ENCODE peak calls at places on chromosomes 6 and 20, in seven cellular contexts. U is H9, X is trophoblast cell, B is mesendoderm, G is IMR-90, C is H1, R is neuronal stem cell. H is an unnamed sample.

GRCh38 chr20:528923-529594 is 14.5 kb downstream of the CSNK2A1 start:
- DNase-seq in X (peak; percentile 79), C (no peak), B (peak; percentile 18), G (peak; percentile 93), U (no peak), R (no peak), H (peak; percentile 82)

GRCh38 chr6:83226517-83226916 is 33.4 kb downstream of the RWDD2A start:
- DNase-seq in C (no peak), X (no peak), B (no peak), R (no peak), U (no peak), G (peak; percentile 39), H (no peak)

GRCh38 chr20:5342031-5342430 is 25.3 kb upstream of the PROKR2 start:
- DNase-seq in U (no peak), G (no peak), B (no peak), C (no peak), R (no peak), X (no peak), H (peak; percentile 10)

GRCh38 chr6:135665935-135666334 is 168.4 kb upstream of the AHI1 start:
- DNase-seq in X (no peak), G (no peak), C (no peak), B (no peak), R (no peak), U (no peak), H (no peak)

GRCh38 chr6:32855467-32856174 is 1.6 kb downstream of the PSMB9 start:
- DNase-seq in X (peak; percentile 72), C (no peak), U (no peak), R (no peak), B (no peak), G (no peak), H (peak; percentile 28)

GRCh38 chr6:4607026-4607704 is 169.0 kb upstream of the CDYL start:
- DNase-seq in C (no peak), X (peak; percentile 91), R (no peak), G (peak; percentile 89), U (no peak), B (no peak), H (peak; percentile 87)

GRCh38 chr20:63794614-63795013 is 36.5 kb downstream of the ZBTB46 start:
- DNase-seq in B (no peak), U (no peak), C (no peak), R (no peak), X (no peak), G (no peak), H (no peak)

GRCh38 chr20:24950128-24950835 is 1.2 kb downstream of the CST7 start:
- DNase-seq in B (no peak), X (no peak), U (peak; percentile 22), C (peak; percentile 43), G (no peak), R (no peak), H (no peak)

GRCh38 chr6:124961784-124962611 is at the start of gene RNF217:
- DNase-seq in U (peak; percentile 49), R (peak; percentile 45), X (peak; percentile 40), C (peak; percentile 77), B (peak; percentile 72), G (peak; percentile 76), H (peak; percentile 67)

GRCh38 chr20:46333136-46333991 is 25.1 kb upstream of the CDH22 start:
- DNase-seq in X (no peak), R (no peak), G (no peak), U (no peak), C (no peak), B (no peak), H (no peak)

GRCh38 chr6:166826264-166826663 is 130.1 kb downstream of the RNASET2 start:
- DNase-seq in R (no peak), X (peak; percentile 36), G (no peak), U (no peak), B (no peak), C (no peak), H (no peak)

GRCh38 chr6:43383021-43383667 is 13.7 kb upstream of the ZNF318 start:
- DNase-seq in B (no peak), U (no peak), C (no peak), X (no peak), R (no peak), G (peak; percentile 84), H (no peak)

GRCh38 chr6:16955899-16956298 is 146.0 kb upstream of the STMND1 start:
- DNase-seq in B (no peak), R (no peak), G (no peak), U (no peak), X (no peak), C (no peak), H (no peak)

GRCh38 chr6:45212976-45213375 is 115.2 kb upstream of the RUNX2 start:
- DNase-seq in R (no peak), G (no peak), B (peak; percentile 65), C (no peak), U (no peak), X (no peak), H (no peak)

GRCh38 chr6:12060780-12061619 is 48.9 kb downstream of the HIVEP1 start:
- DNase-seq in C (no peak), B (peak; percentile 94), X (peak; percentile 29), G (peak; percentile 51), U (peak; percentile 88), R (peak; percentile 39), H (peak; percentile 79)

GRCh38 chr6:81831274-81831673 is 78.8 kb upstream of the TENT5A start:
- DNase-seq in X (no peak), G (no peak), C (no peak), B (no peak), U (no peak), R (no peak), H (no peak)

GRCh38 chr6:109345986-109346385 is 36.3 kb downstream of the CD164 start:
- DNase-seq in X (no peak), G (no peak), C (no peak), B (no peak), U (no peak), R (no peak), H (no peak)

GRCh38 chr6:33592595-33593413 is 12.7 kb upstream of the BAK1 start:
- DNase-seq in X (peak; percentile 56), B (peak; percentile 83), R (no peak), U (peak; percentile 92), G (no peak), C (peak; percentile 87), H (no peak)

DNA sequence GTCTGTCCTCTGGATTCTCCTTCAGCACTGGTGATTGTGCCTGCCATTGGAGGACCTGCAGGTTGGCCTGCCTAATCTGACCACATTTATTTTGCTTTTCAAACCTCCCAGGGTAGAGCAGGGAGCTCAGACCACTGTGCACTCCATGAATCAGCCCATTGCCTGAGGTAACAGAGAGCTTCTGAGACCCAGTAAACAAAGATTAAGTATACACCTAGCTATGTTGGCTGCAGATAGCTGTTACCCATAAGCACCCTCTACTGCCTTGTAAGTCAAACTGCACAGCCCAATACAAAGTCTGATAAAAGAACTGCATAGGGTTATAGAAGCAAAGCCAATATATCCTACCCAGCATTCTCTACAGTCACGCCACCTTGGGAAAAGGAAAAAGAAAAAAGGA is 338.7 kb downstream of the HTR1B start:
- DNase-seq in R (no peak), C (no peak), G (peak; percentile 51), X (peak; percentile 26), U (no peak), B (peak; percentile 45), H (peak; percentile 50)
- H2AK5ac ChIP-seq in R (no peak overlapping the region), C (no peak overlapping the region), G (no peak overlapping the region), X (no peak overlapping the region), U (no peak overlapping the region), B (no peak overlapping the region), H (no peak overlapping the region)

GRCh38 chr6:51167468-51167867 is 348.8 kb downstream of the TFAP2B start:
- DNase-seq in U (no peak), X (no peak), C (no peak), G (no peak), R (no peak), B (peak; percentile 43), H (no peak)
- H2BK120ac ChIP-seq in U (no peak overlapping the region), X (no peak overlapping the region), C (no peak overlapping the region), G (no peak overlapping the region), R (no peak overlapping the region), B (no peak overlapping the region), H (no peak overlapping the region)

DNA sequence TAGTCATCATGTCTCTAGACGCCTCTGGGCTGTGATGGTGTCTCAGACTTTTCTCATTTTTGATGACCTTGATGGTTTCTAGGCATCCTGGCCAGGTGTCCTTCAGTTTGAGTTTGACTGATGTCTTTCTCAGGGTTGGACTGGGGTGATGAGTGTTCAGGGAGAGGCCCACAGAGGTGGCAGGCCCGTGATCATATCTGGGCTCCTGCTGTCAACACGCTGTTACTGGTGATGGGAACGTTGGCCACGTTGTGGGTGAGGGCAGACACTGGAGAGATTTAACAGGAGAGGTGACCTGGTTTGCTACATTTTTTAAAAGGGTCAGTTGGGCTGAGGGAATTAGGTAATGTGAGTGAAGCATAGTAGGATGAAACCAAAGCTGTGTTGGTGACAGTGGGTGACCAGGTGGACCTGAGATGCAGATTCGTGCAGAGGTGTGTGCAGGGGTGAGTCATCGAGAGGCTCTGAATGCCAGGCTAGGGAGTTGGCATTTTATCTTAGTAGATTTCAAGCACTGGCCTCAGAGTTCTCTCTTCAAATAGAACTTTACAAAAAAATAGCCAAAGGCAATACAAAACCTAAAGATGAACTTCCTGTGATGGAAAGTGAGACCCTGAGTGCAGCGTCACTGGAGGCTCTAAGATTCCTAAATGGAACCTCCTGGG is 174.1 kb downstream of the CDH26 start:
- DNase-seq in G (no peak), C (no peak), B (no peak), X (no peak), R (no peak), U (no peak), H (no peak)
- H3K4ac ChIP-seq in G (no peak overlapping the region), C (no peak overlapping the region), B (no peak overlapping the region), X (no peak overlapping the region), R (no peak overlapping the region), U (no peak overlapping the region), H (no peak overlapping the region)

GRCh38 chr20:8782804-8783203 is 286.1 kb upstream of the PLCB4 start:
- DNase-seq in B (no peak), C (no peak), R (no peak), X (peak; percentile 6), G (peak; percentile 43), U (no peak), H (peak; percentile 40)
- H2AK5ac ChIP-seq in B (no peak overlapping the region), C (no peak overlapping the region), R (no peak overlapping the region), X (no peak overlapping the region), G (no peak overlapping the region), U (no peak overlapping the region), H (no peak overlapping the region)

DNA sequence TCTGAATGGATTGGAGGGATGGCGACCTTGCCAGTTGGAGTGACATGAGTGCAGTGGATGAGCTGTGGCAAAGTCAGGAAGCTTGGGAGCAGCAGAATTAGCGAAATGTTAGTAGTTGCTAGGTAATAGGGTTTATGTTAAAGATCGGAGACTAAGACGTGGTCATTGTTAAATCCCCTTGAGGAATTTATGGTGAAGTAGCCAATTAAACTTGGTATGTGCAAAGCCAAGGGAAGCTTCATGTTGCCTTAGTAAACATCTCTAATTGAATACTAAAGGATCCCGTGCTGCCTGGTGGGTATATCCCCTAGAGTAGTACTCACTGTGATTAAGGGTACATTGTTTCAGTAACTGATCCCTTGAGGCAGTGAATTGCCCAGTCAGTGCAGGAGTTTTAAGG is 106.0 kb downstream of the PRIM2 start:
- DNase-seq in C (no peak), U (peak; percentile 69), G (no peak), B (peak; percentile 99), X (no peak), R (peak; percentile 31), H (peak; percentile 18)
- H2BK120ac ChIP-seq in C (no peak overlapping the region), U (no peak overlapping the region), G (peak overlapping the region; percentile 87), B (no peak overlapping the region), X (no peak overlapping the region), R (no peak overlapping the region), H (no peak overlapping the region)

GRCh38 chr6:148890091-148890490 is 143.3 kb downstream of the UST start:
- DNase-seq in X (no peak), U (no peak), B (no peak), R (no peak), C (peak; percentile 20), G (no peak), H (no peak)
- H3K4ac ChIP-seq in X (no peak overlapping the region), U (no peak overlapping the region), B (no peak overlapping the region), R (no peak overlapping the region), C (no peak overlapping the region), G (no peak overlapping the region), H (no peak overlapping the region)

GRCh38 chr6:36098253-36098919 is 31.9 kb upstream of the MAPK13 start:
- DNase-seq in X (no peak), C (no peak), U (no peak), B (no peak), R (no peak), G (no peak), H (no peak)
- H2AK5ac ChIP-seq in X (no peak overlapping the region), C (no peak overlapping the region), U (no peak overlapping the region), B (no peak overlapping the region), R (no peak overlapping the region), G (no peak overlapping the region), H (no peak overlapping the region)

H was measured in mesenchymal stem cell.